ENCODE peak calls at places on chromosome 2, in ten cellular contexts. P is glutamatergic neuron, M is B cell, G is sigmoid colon, I is prostate gland, J is cardiac fibroblast, X is BE2C, A is HCT116, S is AG10803, O is HFFc6. D is an unnamed sample.

GRCh38 chr2:27377618-27378095 is 2.9 kb downstream of the ZNF513 start:
- DNase-seq in P (no peak), M (no peak), G (no peak), I (no peak), J (no peak), X (no peak), A (no peak), S (no peak), O (no peak), D (no peak)

GRCh38 chr2:120434487-120434886 is 88.6 kb downstream of the INHBB start:
- DNase-seq in P (no peak), M (no peak), G (peak), I (no peak), J (peak), X (no peak), A (no peak), S (peak), O (no peak), D (peak)

GRCh38 chr2:214715025-214715424 is 94.5 kb downstream of the BARD1 start:
- DNase-seq in P (no peak), M (no peak), G (no peak), I (no peak), J (no peak), X (no peak), A (no peak), S (no peak), O (no peak), D (no peak)

GRCh38 chr2:62458206-62459035 is 47.6 kb downstream of the TMEM17 start:
- DNase-seq in P (no peak), M (no peak), G (no peak), I (no peak), J (no peak), X (no peak), A (no peak), S (peak), O (no peak), D (peak)

GRCh38 chr2:112938904-112939303 is 27.9 kb downstream of the IL37 start:
- DNase-seq in P (no peak), M (no peak), G (no peak), I (no peak), J (no peak), X (no peak), A (peak), S (peak), O (peak), D (no peak)

GRCh38 chr2:169221745-169222369 is 140.5 kb downstream of the LRP2 start:
- DNase-seq in P (no peak), M (no peak), G (no peak), I (no peak), J (peak), X (no peak), A (peak), S (no peak), O (no peak), D (no peak)

GRCh38 chr2:44906972-44907371 is 34.5 kb upstream of the SIX3 start:
- DNase-seq in P (no peak), M (no peak), G (no peak), I (no peak), J (no peak), X (peak), A (no peak), S (no peak), O (peak), D (no peak)

GRCh38 chr2:185208261-185208660 is 530.3 kb upstream of the FSIP2 start:
- DNase-seq in P (peak), M (no peak), G (no peak), I (no peak), J (peak), X (peak), A (peak), S (no peak), O (no peak), D (no peak)

GRCh38 chr2:200471928-200472645 is 37.8 kb downstream of the KCTD18 start:
- DNase-seq in P (no peak), M (no peak), G (no peak), I (no peak), J (no peak), X (no peak), A (no peak), S (no peak), O (no peak), D (no peak)

GRCh38 chr2:240913810-240914644 is 7.9 kb downstream of the CROCC2 start:
- DNase-seq in P (peak), M (peak), G (peak), I (peak), J (peak), X (peak), A (no peak), S (peak), O (no peak), D (peak)

GRCh38 chr2:73983322-73984202 is 1.1 kb upstream of the TET3 start:
- DNase-seq in P (peak), M (no peak), G (no peak), I (peak), J (no peak), X (no peak), A (peak), S (no peak), O (no peak), D (no peak)

GRCh38 chr2:45707034-45707433 is 55.6 kb downstream of the PRKCE start:
- DNase-seq in P (no peak), M (no peak), G (no peak), I (no peak), J (no peak), X (no peak), A (no peak), S (peak), O (no peak), D (peak)

GRCh38 chr2:1450935-1451334 is 37.7 kb downstream of the TPO start:
- DNase-seq in P (no peak), M (no peak), G (no peak), I (no peak), J (no peak), X (no peak), A (no peak), S (no peak), O (no peak), D (no peak)

GRCh38 chr2:186486651-186487647 is 889 bp downstream of the ZC3H15 start:
- DNase-seq in P (no peak), M (no peak), G (no peak), I (no peak), J (peak), X (no peak), A (no peak), S (peak), O (no peak), D (no peak)

GRCh38 chr2:98454500-98455235 is 10.0 kb downstream of the INPP4A start:
- DNase-seq in P (no peak), M (no peak), G (peak), I (no peak), J (peak), X (no peak), A (no peak), S (no peak), O (no peak), D (no peak)

GRCh38 chr2:91477731-91478672 is 2786.5 kb downstream of the RPIA start:
- DNase-seq in P (peak), M (no peak), G (peak), I (no peak), J (peak), X (peak), A (no peak), S (no peak), O (no peak), D (peak)

GRCh38 chr2:173872714-173873113 is 92.5 kb downstream of the SP3 start:
- DNase-seq in P (no peak), M (no peak), G (no peak), I (peak), J (no peak), X (no peak), A (no peak), S (no peak), O (no peak), D (no peak)

GRCh38 chr2:45890819-45891218 is 239.3 kb downstream of the PRKCE start:
- DNase-seq in P (no peak), M (peak), G (no peak), I (no peak), J (no peak), X (no peak), A (no peak), S (no peak), O (no peak), D (no peak)

GRCh38 chr2:185255566-185255965 is 483.0 kb upstream of the FSIP2 start:
- DNase-seq in P (no peak), M (no peak), G (no peak), I (no peak), J (no peak), X (no peak), A (no peak), S (no peak), O (no peak), D (no peak)

GRCh38 chr2:98037666-98038339 is 42.1 kb upstream of the TMEM131 start:
- DNase-seq in P (peak), M (no peak), G (no peak), I (no peak), J (no peak), X (no peak), A (no peak), S (no peak), O (no peak), D (no peak)

GRCh38 chr2:28544405-28544914 is 48.6 kb downstream of the PLB1 start:
- DNase-seq in P (no peak), M (no peak), G (peak), I (no peak), J (no peak), X (peak), A (no peak), S (no peak), O (no peak), D (no peak)

GRCh38 chr2:11784747-11785610 is 38.5 kb downstream of the LPIN1 start:
- DNase-seq in P (peak), M (peak), G (peak), I (peak), J (peak), X (peak), A (no peak), S (peak), O (peak), D (peak)

GRCh38 chr2:172461591-172462392 is 34.4 kb downstream of the ITGA6 start:
- DNase-seq in P (peak), M (peak), G (no peak), I (peak), J (peak), X (peak), A (no peak), S (peak), O (no peak), D (peak)

GRCh38 chr2:234146087-234146826 is 95.8 kb downstream of the SPP2 start:
- DNase-seq in P (no peak), M (no peak), G (no peak), I (no peak), J (peak), X (no peak), A (no peak), S (peak), O (peak), D (peak)

GRCh38 chr2:234136461-234136860 is 86.0 kb downstream of the SPP2 start:
- DNase-seq in P (no peak), M (no peak), G (no peak), I (no peak), J (no peak), X (no peak), A (no peak), S (no peak), O (no peak), D (no peak)

GRCh38 chr2:223084873-223085272 is 32.9 kb downstream of the KCNE4 start:
- DNase-seq in P (no peak), M (no peak), G (peak), I (no peak), J (no peak), X (peak), A (no peak), S (no peak), O (no peak), D (no peak)

GRCh38 chr2:28750316-28751101 is 1.1 kb upstream of the PPP1CB start:
- DNase-seq in P (no peak), M (no peak), G (peak), I (no peak), J (peak), X (no peak), A (no peak), S (peak), O (peak), D (peak)

GRCh38 chr2:74690571-74690970 is 36.5 kb downstream of the SEMA4F start:
- DNase-seq in P (no peak), M (peak), G (no peak), I (peak), J (peak), X (peak), A (peak), S (peak), O (peak), D (peak)

GRCh38 chr2:160157861-160158813 is 41.9 kb downstream of the ITGB6 start:
- DNase-seq in P (no peak), M (no peak), G (no peak), I (no peak), J (peak), X (peak), A (no peak), S (peak), O (peak), D (peak)

GRCh38 chr2:111194835-111195621 is 74.3 kb downstream of the BCL2L11 start:
- DNase-seq in P (no peak), M (no peak), G (no peak), I (no peak), J (no peak), X (no peak), A (no peak), S (no peak), O (no peak), D (peak)

GRCh38 chr2:38079111-38080052 is 3.4 kb upstream of the CYP1B1 start:
- DNase-seq in P (no peak), M (no peak), G (no peak), I (no peak), J (no peak), X (no peak), A (no peak), S (no peak), O (no peak), D (no peak)

GRCh38 chr2:9973691-9974090 is 22.2 kb downstream of the GRHL1 start:
- DNase-seq in P (no peak), M (no peak), G (no peak), I (no peak), J (no peak), X (no peak), A (no peak), S (no peak), O (no peak), D (no peak)

GRCh38 chr2:241574911-241575623 is 16.5 kb downstream of the BOK start:
- DNase-seq in P (no peak), M (no peak), G (peak), I (no peak), J (no peak), X (no peak), A (no peak), S (no peak), O (no peak), D (no peak)

GRCh38 chr2:6325616-6326015 is 540.1 kb downstream of the CMPK2 start:
- DNase-seq in P (no peak), M (no peak), G (no peak), I (no peak), J (no peak), X (no peak), A (no peak), S (no peak), O (no peak), D (no peak)

GRCh38 chr2:121071058-121071504 is 213.9 kb downstream of the TFCP2L1 start:
- DNase-seq in P (peak), M (no peak), G (peak), I (peak), J (peak), X (peak), A (peak), S (peak), O (peak), D (peak)

GRCh38 chr2:1550658-1551316 is 137.5 kb downstream of the TPO start:
- DNase-seq in P (peak), M (peak), G (peak), I (peak), J (peak), X (peak), A (peak), S (peak), O (no peak), D (peak)

GRCh38 chr2:141038341-141038740 is 1092.5 kb downstream of the LRP1B start:
- DNase-seq in P (no peak), M (no peak), G (no peak), I (no peak), J (no peak), X (no peak), A (no peak), S (no peak), O (no peak), D (no peak)

GRCh38 chr2:66577331-66578041 is 142.6 kb downstream of the MEIS1 start:
- DNase-seq in P (peak), M (peak), G (peak), I (no peak), J (no peak), X (no peak), A (no peak), S (no peak), O (no peak), D (no peak)

GRCh38 chr2:66574701-66575624 is 140.0 kb downstream of the MEIS1 start:
- DNase-seq in P (peak), M (peak), G (peak), I (peak), J (peak), X (peak), A (no peak), S (peak), O (peak), D (peak)

GRCh38 chr2:66573866-66574265 is 138.9 kb downstream of the MEIS1 start:
- DNase-seq in P (no peak), M (no peak), G (no peak), I (no peak), J (no peak), X (no peak), A (no peak), S (no peak), O (no peak), D (peak)

GRCh38 chr2:66576381-66577330 is 141.7 kb downstream of the MEIS1 start:
- DNase-seq in P (no peak), M (peak), G (peak), I (peak), J (peak), X (no peak), A (no peak), S (peak), O (peak), D (peak)

GRCh38 chr2:66575625-66576371 is 140.9 kb downstream of the MEIS1 start:
- DNase-seq in P (peak), M (peak), G (peak), I (no peak), J (peak), X (no peak), A (no peak), S (peak), O (peak), D (peak)
- TF ChIP-seq CTCF in P (no peak), M (no peak), G (no peak), I (no peak), J (no peak), X (no peak), A (no peak), S (no peak), O (peak), D (no peak)

DNA sequence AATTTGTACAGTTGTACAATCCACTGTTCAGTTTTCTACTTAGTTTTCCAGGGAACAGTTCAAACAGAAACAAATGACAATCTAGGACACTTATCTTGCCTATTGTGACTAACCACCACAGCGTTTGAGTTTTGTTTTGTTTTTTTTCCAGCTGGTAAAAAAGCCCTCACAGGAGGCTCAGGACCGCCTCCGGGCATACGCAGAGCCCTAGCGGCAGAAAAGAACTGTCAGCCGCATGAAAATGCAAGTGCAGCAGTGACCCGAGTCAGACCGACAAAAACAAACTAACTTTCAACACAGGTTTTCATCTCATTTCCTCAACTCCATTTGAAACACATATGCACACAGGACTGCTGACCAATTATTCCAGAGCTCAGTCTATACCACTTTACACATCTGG is 68.6 kb downstream of the STEAP3 start:
- DNase-seq in P (no peak), M (no peak), G (no peak), I (no peak), J (no peak), X (no peak), A (no peak), S (peak), O (no peak), D (peak)
- TF ChIP-seq CTCF in P (no peak), M (no peak), G (no peak), I (no peak), J (no peak), X (no peak), A (no peak), S (peak), O (no peak), D (peak)

GRCh38 chr2:165776013-165776412 is 18.0 kb downstream of the GALNT3 start:
- DNase-seq in P (no peak), M (no peak), G (no peak), I (peak), J (peak), X (no peak), A (no peak), S (no peak), O (no peak), D (no peak)

GRCh38 chr2:165776796-165777195 is 17.3 kb downstream of the GALNT3 start:
- DNase-seq in P (no peak), M (no peak), G (no peak), I (no peak), J (no peak), X (no peak), A (no peak), S (no peak), O (no peak), D (no peak)

GRCh38 chr2:165777522-165778186 is 16.4 kb downstream of the GALNT3 start:
- DNase-seq in P (no peak), M (no peak), G (no peak), I (no peak), J (no peak), X (no peak), A (no peak), S (no peak), O (no peak), D (no peak)

GRCh38 chr2:165778187-165778556 is 15.9 kb downstream of the GALNT3 start:
- DNase-seq in P (no peak), M (no peak), G (no peak), I (no peak), J (no peak), X (no peak), A (no peak), S (no peak), O (no peak), D (no peak)

DNA sequence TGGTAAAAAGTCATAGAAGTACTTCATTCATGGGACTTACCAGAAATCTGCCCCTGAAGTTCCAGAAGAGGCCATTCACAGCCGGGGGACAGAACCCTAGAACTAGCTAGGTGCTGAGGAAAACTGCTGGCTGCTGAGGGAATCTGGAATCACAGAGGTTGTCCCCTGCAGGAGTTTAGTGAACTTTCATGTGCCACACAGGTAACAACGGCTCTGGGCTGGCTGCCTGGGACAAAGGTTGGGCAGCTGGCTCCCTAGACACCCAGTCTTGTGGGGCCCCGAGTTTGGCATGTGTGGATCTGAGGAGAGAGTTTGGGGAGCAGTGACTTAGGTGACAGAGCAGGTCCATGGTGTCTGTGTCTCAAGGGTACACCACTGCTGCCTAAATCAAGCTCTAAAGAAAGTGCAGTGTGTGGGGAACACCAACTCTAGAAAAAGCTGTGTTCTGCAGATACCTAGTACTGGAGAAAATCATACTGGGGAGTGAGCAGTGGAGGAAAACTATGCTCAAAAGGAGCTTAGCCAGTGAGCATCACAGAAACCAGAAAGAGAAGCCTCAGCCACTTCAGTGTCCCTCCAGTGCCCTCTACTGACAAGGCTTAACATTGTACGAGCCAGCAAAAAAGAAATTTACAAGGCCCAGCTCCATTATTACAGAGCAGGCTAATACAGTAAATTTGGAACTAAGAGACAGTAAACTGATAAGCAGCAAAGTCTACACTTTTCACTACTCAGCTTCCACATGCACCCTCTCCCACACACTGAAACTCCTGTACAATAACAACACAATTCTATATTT is 15.2 kb downstream of the GALNT3 start:
- DNase-seq in P (no peak), M (no peak), G (no peak), I (no peak), J (peak), X (peak), A (no peak), S (no peak), O (no peak), D (peak)
- TF ChIP-seq CTCF in P (peak), M (no peak), G (no peak), I (no peak), J (peak), X (peak), A (peak), S (peak), O (peak), D (peak)

GRCh38 chr2:18047114-18047695 is 168.7 kb downstream of the KCNS3 start:
- DNase-seq in P (no peak), M (no peak), G (no peak), I (no peak), J (no peak), X (no peak), A (no peak), S (peak), O (no peak), D (peak)
- TF ChIP-seq CTCF in P (no peak), M (no peak), G (no peak), I (no peak), J (no peak), X (no peak), A (no peak), S (no peak), O (no peak), D (no peak)

D was measured in foreskin fibroblast.